ENCODE peak calls at places on chromosomes 7 and 10, in four cellular contexts. L is HepG2, K is H1, F is GM12878. B is an unnamed sample.

GRCh38 chr7:77455334-77455733 is 39.2 kb upstream of the GSAP start:
- DNase-seq in F (no peak), K (no peak), L (peak; percentile 60), B (no peak)

GRCh38 chr7:76260171-76260703 is 42.2 kb upstream of the HSPB1 start:
- DNase-seq in F (no peak), L (peak; percentile 74), K (peak; percentile 96), B (peak; percentile 96)

GRCh38 chr7:70730451-70731110 is 401.4 kb upstream of the GALNT17 start:
- DNase-seq in K (no peak), L (no peak), F (no peak), B (no peak)

GRCh38 chr10:101014230-101014884 is 14.7 kb downstream of the LZTS2 start:
- DNase-seq in K (no peak), F (no peak), L (no peak), B (no peak)

GRCh38 chr7:121395494-121395960 is 581 bp downstream of the FAM3C start:
- DNase-seq in K (no peak), F (no peak), L (peak; percentile 7), B (no peak)

GRCh38 chr10:125350519-125350918 is 190.2 kb upstream of the CTBP2 start:
- DNase-seq in F (no peak), K (no peak), L (no peak), B (no peak)

GRCh38 chr7:71801996-71802395 is 610.1 kb downstream of the CALN1 start:
- DNase-seq in L (no peak), K (no peak), F (no peak), B (no peak)

GRCh38 chr10:11610855-11611247 is 599 bp downstream of the USP6NL start:
- DNase-seq in K (no peak), L (no peak), F (no peak), B (peak; percentile 9)

GRCh38 chr10:77357611-77358010 is 280.0 kb downstream of the KCNMA1 start:
- DNase-seq in K (no peak), F (no peak), L (no peak), B (no peak)

GRCh38 chr10:88101666-88102065 is 238.2 kb downstream of the PTEN start:
- DNase-seq in L (no peak), F (no peak), K (no peak), B (no peak)

GRCh38 chr10:59175538-59176240 is 754 bp upstream of the PHYHIPL start:
- DNase-seq in L (peak; percentile 40), K (no peak), F (no peak), B (no peak)

GRCh38 chr10:37707829-37708578 is 149.4 kb downstream of the ZNF248 start:
- DNase-seq in K (no peak), F (no peak), L (no peak), B (no peak)

GRCh38 chr7:50347693-50348092 is 43.2 kb downstream of the IKZF1 start:
- DNase-seq in F (no peak), L (no peak), K (no peak), B (no peak)

DNA sequence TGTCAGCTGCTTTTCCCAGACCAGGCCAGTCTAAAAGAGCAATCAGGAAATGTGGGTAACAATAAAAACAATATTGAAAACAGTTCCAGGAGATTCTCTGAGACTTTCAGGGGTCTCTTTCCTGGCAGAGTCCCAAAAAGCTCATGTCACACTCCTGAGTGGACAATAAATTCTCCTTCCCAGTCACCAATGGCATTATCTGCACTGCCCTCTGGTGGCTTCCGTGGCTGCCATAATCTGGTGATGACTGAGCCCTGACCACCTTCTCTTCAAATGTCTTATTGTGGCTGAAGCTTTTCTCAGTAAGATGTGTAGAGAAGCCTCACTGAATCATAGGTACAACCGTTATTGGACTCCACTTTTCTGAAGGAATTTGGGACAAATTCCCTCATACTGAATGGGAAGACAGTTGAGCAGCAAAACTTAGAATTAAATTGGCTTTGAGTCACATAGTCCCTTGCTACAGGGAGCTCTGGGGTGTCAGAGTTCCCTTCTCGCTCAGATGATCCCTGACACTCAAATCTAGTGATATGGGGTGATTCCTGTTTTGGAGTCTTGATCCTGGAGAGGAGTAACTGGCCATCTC is 24.4 kb upstream of the ASAH2 start:
- DNase-seq in L (peak; percentile 20), F (peak; percentile 25), K (no peak), B (no peak)
- TF ChIP-seq SUZ12 in L (no peak), F (no peak), K (no peak), B (no peak)

GRCh38 chr10:17585001-17585400 is 32.2 kb downstream of the HACD1 start:
- DNase-seq in K (no peak), L (no peak), F (peak; percentile 32), B (no peak)
- TF ChIP-seq YY1 in K (no peak), L (no peak), F (no peak), B (no peak)

GRCh38 chr10:104638861-104639594 is 2.1 kb upstream of the SORCS3 start:
- DNase-seq in F (no peak), L (no peak), K (no peak), B (no peak)
- H3K4me3 ChIP-seq in F (no peak overlapping the region), L (no peak overlapping the region), K (peak overlapping the region; percentile 51), B (peak overlapping the region; percentile 54)

GRCh38 chr10:14414901-14415300 is 84.2 kb upstream of the FRMD4A start:
- DNase-seq in L (no peak), F (no peak), K (no peak), B (no peak)
- TF ChIP-seq SUZ12 in L (no peak), F (no peak), K (no peak), B (no peak)

B was measured in NT2/D1.